ENCODE peak calls at places on chromosomes 5 and 9, in four cellular contexts. Q is body of pancreas, B is AG09309, X is coronary artery. S is an unnamed sample.

GRCh38 chr5:150168864-150169263 is 2.3 kb downstream of the CDX1 start:
- DNase-seq in Q (no peak), X (no peak), B (no peak), S (no peak)

GRCh38 chr5:140967226-140967893 is 1.1 kb downstream of the PCDHAC2 start:
- DNase-seq in B (no peak), X (no peak), Q (no peak), S (no peak)

GRCh38 chr9:127360829-127361228 is 36.1 kb upstream of the SLC2A8 start:
- DNase-seq in Q (no peak), X (no peak), B (no peak), S (no peak)

GRCh38 chr5:57037355-57037754 is 85.4 kb upstream of the MIER3 start:
- DNase-seq in B (no peak), X (no peak), Q (no peak), S (no peak)

GRCh38 chr5:66727630-66728029 is 131.4 kb downstream of the MAST4 start:
- DNase-seq in B (no peak), Q (no peak), X (no peak), S (no peak)

GRCh38 chr9:23643656-23644258 is 182.3 kb downstream of the ELAVL2 start:
- DNase-seq in X (no peak), Q (no peak), B (no peak), S (no peak)

GRCh38 chr5:111998871-111999270 is 241.9 kb upstream of the NREP start:
- DNase-seq in Q (no peak), B (no peak), X (no peak), S (no peak)

GRCh38 chr5:119036101-119036762 is 34.7 kb upstream of the DMXL1 start:
- DNase-seq in B (peak; percentile 48), X (no peak), Q (no peak), S (no peak)

GRCh38 chr5:143694357-143694756 is 117.6 kb upstream of the HMHB1 start:
- DNase-seq in Q (no peak), X (no peak), B (no peak), S (no peak)

GRCh38 chr5:13218518-13218917 is 726.0 kb downstream of the DNAH5 start:
- DNase-seq in Q (no peak), X (no peak), B (no peak), S (no peak)

GRCh38 chr5:143051244-143052058 is 281.3 kb downstream of the ARHGAP26 start:
- DNase-seq in B (peak; percentile 84), X (no peak), Q (peak; percentile 15), S (no peak)

GRCh38 chr5:76175051-76175666 is 92.0 kb downstream of the SV2C start:
- DNase-seq in X (no peak), B (no peak), Q (peak; percentile 67), S (peak; percentile 61)

GRCh38 chr9:129850821-129851540 is 15.7 kb downstream of the USP20 start:
- DNase-seq in B (no peak), Q (no peak), X (no peak), S (no peak)

GRCh38 chr9:18786196-18786595 is 246.8 kb downstream of the SAXO1 start:
- DNase-seq in X (no peak), Q (no peak), B (no peak), S (no peak)

GRCh38 chr5:68159251-68159951 is 56.2 kb upstream of the PIK3R1 start:
- DNase-seq in Q (no peak), X (no peak), B (no peak), S (no peak)

GRCh38 chr9:37284631-37285030 is 137.9 kb upstream of the GRHPR start:
- DNase-seq in Q (no peak), X (no peak), B (no peak), S (no peak)

GRCh38 chr9:136824496-136825225 is 16.9 kb downstream of the RABL6 start:
- DNase-seq in X (no peak), B (no peak), Q (no peak), S (no peak)

GRCh38 chr5:141392429-141393198 is at the start of gene PCDHGA8:
- DNase-seq in Q (no peak), X (no peak), B (no peak), S (no peak)

GRCh38 chr9:71683598-71684235 is 84.6 kb downstream of the CEMIP2 start:
- DNase-seq in X (no peak), Q (no peak), B (no peak), S (no peak)

GRCh38 chr5:106680330-106680729 is 990.4 kb downstream of the EFNA5 start:
- DNase-seq in Q (no peak), X (no peak), B (no peak), S (no peak)

GRCh38 chr9:87556039-87556438 is 58.4 kb downstream of the DAPK1 start:
- DNase-seq in B (no peak), Q (no peak), X (no peak), S (no peak)

GRCh38 chr9:38662763-38663593 is 42.6 kb upstream of the ANKRD18A start:
- DNase-seq in X (no peak), Q (no peak), B (no peak), S (peak; percentile 37)
- TF ChIP-seq CTCF in X (no peak), Q (no peak), B (no peak), S (no peak)

GRCh38 chr5:172058088-172058487 is 51.6 kb upstream of the FBXW11 start:
- DNase-seq in Q (no peak), X (no peak), B (no peak), S (no peak)
- TF ChIP-seq CTCF in Q (no peak), X (no peak), B (no peak), S (no peak)

GRCh38 chr9:120303519-120303918 is 276.4 kb downstream of the CDK5RAP2 start:
- DNase-seq in X (no peak), B (no peak), Q (no peak), S (no peak)

GRCh38 chr9:120294003-120294402 is 286.0 kb downstream of the CDK5RAP2 start:
- DNase-seq in B (no peak), Q (no peak), X (no peak), S (no peak)

DNA sequence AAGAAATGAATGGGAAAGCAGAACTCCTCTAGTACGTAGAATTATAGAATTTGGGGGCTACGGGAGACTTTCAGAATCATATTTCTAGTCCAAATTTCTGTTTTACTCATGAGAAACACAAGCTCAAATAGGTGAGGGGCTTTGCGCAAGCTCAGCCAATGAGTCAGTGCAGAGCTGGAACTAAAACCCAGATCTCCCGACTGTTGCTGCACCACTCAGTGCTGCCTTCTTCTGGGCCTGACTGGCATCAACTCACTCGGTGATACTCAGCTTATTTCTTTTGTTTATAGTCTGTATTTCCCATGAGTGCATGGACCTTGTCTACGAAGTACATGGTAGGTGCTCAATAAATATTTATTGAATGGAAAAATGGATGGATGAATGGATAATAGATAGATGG is 280.2 kb downstream of the CDK5RAP2 start:
- DNase-seq in B (no peak), Q (no peak), X (no peak), S (no peak)
- TF ChIP-seq CTCF in B (no peak), Q (no peak), X (no peak), S (no peak)

DNA sequence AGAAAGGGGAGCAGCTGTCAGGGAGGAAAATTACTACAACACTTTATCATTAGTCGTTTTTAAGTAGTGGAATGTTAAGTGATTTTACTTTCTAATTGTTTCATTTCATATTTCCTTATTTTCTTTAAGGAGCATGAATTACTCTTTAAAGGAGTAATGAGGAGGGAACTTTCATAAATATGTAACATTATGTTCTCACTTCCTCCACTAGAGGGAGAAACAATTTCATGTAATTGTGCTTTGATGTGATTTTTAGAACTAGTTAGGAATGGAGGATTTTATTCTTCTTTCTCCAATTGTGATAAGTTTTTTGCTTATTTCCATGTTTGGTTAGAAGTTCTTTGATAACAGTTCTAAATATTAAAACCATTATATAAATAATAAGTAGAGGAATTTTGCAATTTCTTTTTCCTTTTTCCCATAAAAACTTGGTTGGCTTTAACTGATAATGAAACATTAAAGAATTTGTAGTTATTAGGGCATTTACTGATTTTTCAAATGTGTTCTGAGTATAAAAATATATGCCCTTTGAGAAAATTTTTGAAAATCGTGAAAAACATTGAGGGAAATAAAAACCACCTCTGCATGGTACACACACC is 25.6 kb downstream of the CEP78 start:
- DNase-seq in X (no peak), B (no peak), Q (no peak), S (no peak)
- TF ChIP-seq CTCF in X (no peak), B (peak; percentile 43), Q (peak; percentile 73), S (peak; percentile 84)

DNA sequence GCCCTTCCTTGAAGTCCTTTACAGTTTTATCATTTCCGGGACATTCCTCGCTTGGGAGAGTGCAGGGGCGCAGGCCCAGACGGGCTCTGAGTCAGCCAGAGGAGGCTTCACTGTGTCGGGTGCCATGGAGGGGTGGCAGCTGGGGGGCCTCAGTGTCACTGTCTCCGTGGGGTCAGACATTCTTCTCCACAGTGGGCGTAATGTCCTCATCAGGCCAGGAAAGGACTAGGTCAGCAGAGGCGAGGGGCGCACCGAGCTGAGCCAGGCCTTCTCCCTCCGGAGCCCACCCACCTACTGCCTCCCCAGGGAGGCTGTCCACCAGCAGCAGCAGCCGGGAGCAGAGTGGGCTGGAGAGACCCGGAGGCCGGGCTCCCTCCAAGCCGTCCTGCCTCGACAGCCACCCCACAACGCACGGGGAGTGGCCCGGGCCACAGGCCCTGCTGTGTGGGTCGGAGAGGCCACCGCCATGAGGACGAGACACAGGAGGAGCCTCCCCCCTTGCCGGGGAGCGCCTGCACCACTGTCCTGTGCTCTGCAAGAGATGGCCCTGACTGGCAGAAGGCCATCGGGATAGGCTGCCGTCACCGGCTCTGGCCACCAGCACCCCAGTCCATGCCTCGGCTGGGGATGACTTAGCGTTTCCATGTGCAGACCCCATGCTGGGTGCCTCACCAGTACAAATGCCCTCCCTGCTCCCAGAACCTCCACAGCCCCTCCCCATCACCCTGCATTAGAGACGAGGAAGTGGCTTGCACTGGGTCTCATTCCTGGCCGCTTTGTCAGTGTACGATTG is 26.5 kb downstream of the SARDH start:
- DNase-seq in X (no peak), B (no peak), Q (no peak), S (peak; percentile 20)
- TF ChIP-seq CTCF in X (no peak), B (no peak), Q (no peak), S (no peak)

DNA sequence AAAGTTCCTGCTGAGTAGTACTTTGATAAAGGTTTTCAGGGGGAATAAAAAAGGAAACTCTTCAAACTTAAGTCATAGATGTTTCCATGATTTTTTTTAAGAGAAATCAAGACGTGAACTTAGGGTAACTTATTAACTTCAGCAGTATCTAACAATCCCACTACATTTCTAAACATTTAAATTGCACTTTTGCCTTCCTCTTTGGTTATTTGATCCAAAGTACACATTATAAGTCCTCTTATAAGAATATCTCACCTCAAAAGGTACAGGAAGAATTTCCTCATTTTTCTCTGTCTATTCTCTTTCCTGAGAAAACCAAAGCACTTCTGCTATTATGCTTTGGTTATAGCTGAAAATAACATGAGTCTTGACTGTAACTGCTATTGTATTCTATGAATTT is 7.9 kb downstream of the PTPRD start:
- DNase-seq in X (no peak), B (no peak), Q (no peak), S (no peak)
- TF ChIP-seq CTCF in X (no peak), B (no peak), Q (no peak), S (no peak)

S was measured in mesothelial cell of epicardium.